ENCODE peak calls at places on chromosomes 3 and 15, in nine cellular contexts. B is sigmoid colon, V is HL-60, T is stomach, Y is HCT116, G is breast epithelium, L is SK-N-SH, A is transverse colon, C is GM23338. N is an unnamed sample.

GRCh38 chr15:38154837-38155236 is 97.8 kb upstream of the SPRED1 start:
- DNase-seq in C (no peak), B (no peak), V (no peak), Y (no peak), L (no peak), T (no peak), A (no peak), G (no peak), N (no peak)

GRCh38 chr15:39125904-39126303 is 455.0 kb upstream of the THBS1 start:
- DNase-seq in C (peak; percentile 75), V (no peak), B (no peak), L (peak; percentile 51), Y (peak; percentile 51), A (peak; percentile 32), T (no peak), G (no peak), N (no peak)

GRCh38 chr15:70596354-70597055 is 166.9 kb downstream of the UACA start:
- DNase-seq in A (no peak), T (no peak), Y (peak; percentile 71), B (no peak), L (no peak), C (no peak), V (no peak), G (no peak), N (no peak)

GRCh38 chr3:185164428-185165217 is 11.8 kb upstream of the C3orf70 start:
- DNase-seq in V (no peak), A (no peak), B (no peak), Y (no peak), C (no peak), L (no peak), T (no peak), G (no peak), N (no peak)

GRCh38 chr3:183914856-183915255 is 30.2 kb upstream of the PARL start:
- DNase-seq in B (no peak), C (no peak), L (no peak), V (no peak), A (no peak), G (no peak), Y (no peak), T (no peak), N (no peak)

GRCh38 chr3:39196671-39197446 is 4.5 kb upstream of the XIRP1 start:
- DNase-seq in B (no peak), V (no peak), L (no peak), G (no peak), C (no peak), A (no peak), T (no peak), Y (no peak), N (no peak)

GRCh38 chr3:140093742-140094141 is 158.8 kb downstream of the CLSTN2 start:
- DNase-seq in B (peak; percentile 89), G (no peak), L (no peak), T (peak; percentile 59), C (no peak), Y (peak; percentile 4), V (no peak), A (peak; percentile 71), N (no peak)

GRCh38 chr3:120415756-120416155 is 35.0 kb downstream of the FSTL1 start:
- DNase-seq in L (no peak), V (no peak), C (no peak), B (no peak), Y (no peak), A (no peak), G (no peak), T (no peak), N (no peak)

GRCh38 chr3:185460283-185460682 is 38.6 kb downstream of the TMEM41A start:
- DNase-seq in V (no peak), L (no peak), A (no peak), B (no peak), G (no peak), Y (no peak), T (no peak), C (no peak), N (no peak)

GRCh38 chr3:5187920-5188418 is 462 bp downstream of the EDEM1 start:
- DNase-seq in L (peak; percentile 76), Y (no peak), A (peak; percentile 38), T (no peak), C (peak; percentile 62), V (no peak), G (no peak), B (peak; percentile 74), N (peak; percentile 78)

GRCh38 chr3:5187152-5187919 is at the start of gene EDEM1:
- DNase-seq in Y (peak; percentile 86), G (peak; percentile 95), L (peak; percentile 99), T (peak; percentile 96), A (peak; percentile 97), V (peak; percentile 78), B (peak; percentile 97), C (peak; percentile 85), N (peak; percentile 96)

GRCh38 chr3:5185093-5185673 is 2.3 kb upstream of the EDEM1 start:
- DNase-seq in Y (no peak), C (no peak), L (no peak), B (no peak), G (no peak), A (no peak), T (no peak), V (no peak), N (no peak)

GRCh38 chr3:5186854-5187151 is 704 bp upstream of the EDEM1 start:
- DNase-seq in C (peak; percentile 37), V (no peak), B (no peak), A (no peak), T (no peak), Y (no peak), L (peak; percentile 28), G (no peak), N (no peak)

DNA sequence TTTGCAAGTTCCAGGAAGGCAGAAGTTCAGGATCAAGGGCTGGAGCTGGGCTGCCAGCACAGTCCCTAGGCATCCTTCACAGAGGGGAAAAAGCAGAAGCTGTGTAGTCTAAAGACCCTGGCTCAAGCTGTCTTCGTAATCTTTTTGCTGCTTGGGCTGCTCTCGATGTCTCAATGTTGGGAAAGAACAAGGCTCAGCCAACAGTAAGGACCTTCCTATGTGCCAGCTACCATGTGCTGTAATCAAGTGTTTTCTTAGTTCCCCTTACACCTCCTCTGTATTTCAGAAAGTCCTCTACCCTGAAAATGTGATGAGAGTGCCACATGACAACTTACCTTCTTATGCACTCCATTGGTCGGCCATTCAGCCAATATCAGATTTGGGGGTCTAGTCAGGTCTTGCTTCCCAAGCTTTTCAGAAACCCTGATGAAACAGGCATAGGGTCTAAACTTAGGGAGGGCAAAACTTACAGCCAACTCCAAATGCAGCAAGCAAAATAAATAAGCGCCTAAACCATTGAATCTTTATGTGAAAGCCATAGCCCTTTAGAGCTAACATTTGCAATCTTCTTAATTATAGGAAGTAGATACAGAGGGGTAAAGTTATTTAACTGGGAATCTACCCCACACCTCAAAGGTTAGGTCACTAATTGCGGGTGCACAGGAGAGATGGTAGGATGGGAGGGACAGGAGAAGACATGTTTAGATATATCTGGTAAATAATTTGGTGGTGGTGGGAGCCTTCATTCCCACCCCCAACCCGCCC is 1.2 kb upstream of the EDEM1 start:
- DNase-seq in T (no peak), G (no peak), L (no peak), C (no peak), Y (no peak), V (peak; percentile 72), B (no peak), A (no peak), N (no peak)
- TF ChIP-seq POLR2AphosphoS5 in T (no peak), G (no peak), L (no peak), C (no peak), Y (no peak), V (peak; percentile 87), B (peak; percentile 23), A (no peak), N (no peak)

DNA sequence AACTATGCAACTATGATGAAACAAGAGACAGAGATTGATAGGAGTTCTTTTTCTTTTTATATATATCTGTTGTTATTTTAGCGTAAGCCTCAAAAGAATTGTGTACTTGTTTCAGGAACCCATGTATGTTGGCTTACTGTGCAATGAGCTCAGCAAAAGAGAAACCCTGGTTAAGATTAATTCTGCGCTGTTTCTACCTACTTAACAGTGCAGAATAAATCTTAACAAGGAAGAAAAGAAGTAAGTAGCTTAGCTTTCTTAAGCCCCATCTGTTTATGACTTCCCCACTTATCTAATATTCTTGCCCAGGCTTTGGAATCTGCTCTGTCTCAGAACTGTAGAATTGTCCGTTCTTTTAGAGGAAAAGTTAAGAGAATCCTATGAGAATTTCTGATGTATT is 27.4 kb downstream of the ECT2 start:
- DNase-seq in G (no peak), Y (no peak), C (no peak), B (no peak), A (no peak), L (no peak), T (no peak), V (no peak), N (no peak)
- H3K4me3 ChIP-seq in G (no peak overlapping the region), Y (no peak overlapping the region), C (no peak overlapping the region), B (no peak overlapping the region), A (no peak overlapping the region), L (no peak overlapping the region), T (no peak overlapping the region), V (no peak overlapping the region), N (no peak overlapping the region)

DNA sequence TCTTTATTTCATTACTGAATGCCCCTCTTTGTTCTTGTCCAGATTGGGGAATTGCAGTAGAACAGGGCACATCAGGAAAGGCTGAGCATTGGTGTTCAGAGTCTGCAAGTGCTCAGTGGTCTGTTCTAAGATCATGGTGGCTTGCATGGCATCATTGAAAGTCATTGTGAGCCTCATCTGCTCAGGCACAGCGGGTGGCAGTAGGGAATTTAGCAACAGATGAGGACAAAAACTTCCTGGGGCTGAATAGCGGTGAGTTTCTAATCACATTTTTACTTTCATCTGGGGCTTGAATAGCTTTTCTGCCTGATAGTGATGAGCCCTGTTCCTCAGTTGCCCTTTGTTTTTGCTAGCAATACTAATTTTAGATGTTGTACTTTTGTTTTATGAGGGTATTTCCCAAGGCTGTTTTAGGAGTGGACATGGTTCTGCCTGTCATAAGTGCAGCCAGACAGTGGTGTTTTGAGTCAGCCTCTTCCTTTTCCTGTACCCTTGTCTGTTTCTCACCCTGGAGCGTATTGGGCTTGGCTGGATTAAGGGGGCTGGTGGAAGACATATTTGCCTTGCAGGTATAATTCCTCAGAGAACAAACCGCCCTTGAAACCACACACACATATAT is 127.2 kb upstream of the IL12A start:
- DNase-seq in C (no peak), L (no peak), V (no peak), G (no peak), Y (no peak), A (no peak), T (no peak), B (no peak), N (no peak)
- TF ChIP-seq POLR2AphosphoS5 in C (no peak), L (no peak), V (no peak), G (no peak), Y (no peak), A (no peak), T (no peak), B (no peak), N (no peak)

DNA sequence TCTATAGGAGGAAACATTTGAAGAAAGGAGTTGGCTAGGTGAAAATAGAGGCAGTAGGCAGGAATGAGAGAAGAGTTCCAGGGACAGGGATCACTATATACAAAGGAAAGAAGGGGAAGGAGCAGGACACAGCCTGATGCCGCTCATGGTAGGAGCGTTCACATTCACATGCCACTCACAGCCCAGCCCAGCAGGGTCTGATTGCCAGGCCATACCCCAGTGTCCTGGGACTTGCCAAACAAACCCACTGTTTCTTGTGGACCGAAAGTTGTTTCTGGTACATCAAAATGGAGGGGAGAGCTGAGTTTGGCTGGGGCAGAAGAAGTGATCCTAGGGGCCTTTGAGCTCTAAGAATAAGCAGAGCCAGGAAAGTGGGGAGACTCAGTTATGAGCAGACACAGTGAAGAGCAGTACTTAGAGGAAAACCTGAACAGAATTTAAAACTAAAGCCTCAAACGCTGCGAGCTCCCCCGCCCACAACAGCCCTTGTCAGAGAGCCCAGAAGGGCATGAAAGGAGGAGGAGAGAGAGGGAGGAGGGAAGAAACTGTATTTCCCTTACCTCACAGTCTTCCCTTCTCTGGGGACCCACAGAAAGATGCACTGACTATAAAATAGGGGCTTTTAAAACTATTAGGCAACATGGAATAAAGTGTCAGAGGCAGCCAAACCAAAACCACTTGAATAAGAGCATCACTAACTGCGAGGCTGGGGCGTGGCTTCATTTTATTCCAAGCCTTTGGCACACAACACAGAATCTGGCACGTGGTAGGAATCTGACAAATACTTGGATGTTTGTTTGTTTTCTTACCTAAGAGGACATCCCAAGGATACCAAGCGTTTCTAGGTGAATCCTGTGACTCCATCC is 129.0 kb downstream of the RPL22L1 start:
- DNase-seq in C (no peak), T (no peak), B (peak; percentile 88), Y (no peak), A (peak; percentile 13), L (no peak), V (no peak), G (peak; percentile 60), N (peak; percentile 90)
- H3K4me3 ChIP-seq in C (no peak overlapping the region), T (no peak overlapping the region), B (no peak overlapping the region), Y (no peak overlapping the region), A (no peak overlapping the region), L (no peak overlapping the region), V (no peak overlapping the region), G (no peak overlapping the region), N (no peak overlapping the region)

N was measured in suprapubic skin.